ENCODE peak calls at places on chromosomes 7 and 10, in four cellular contexts. F is psoas muscle, Y is gastrocnemius medialis, E is OCI-LY7. W is an unnamed sample.
A peak's percentile ranks its signal among the peaks of the same experiment; 100 is the strongest.

GRCh38 chr10:124734311-124735166 is 9.6 kb downstream of the FAM53B start:
- DNase-seq in F (peak; percentile 53), Y (no peak), E (no peak), W (no peak)

GRCh38 chr7:95059842-95060313 is 152.5 kb downstream of the PPP1R9A start:
- DNase-seq in F (no peak), Y (no peak), E (no peak), W (peak; percentile 28)

GRCh38 chr7:158458096-158458495 is 129.5 kb downstream of the PTPRN2 start:
- DNase-seq in F (no peak), Y (no peak), E (no peak), W (no peak)

GRCh38 chr10:109894516-109894915 is 28.8 kb downstream of the XPNPEP1 start:
- DNase-seq in F (peak; percentile 92), Y (peak; percentile 83), E (no peak), W (peak; percentile 78)

GRCh38 chr10:61078542-61078941 is 134.6 kb upstream of the RHOBTB1 start:
- DNase-seq in F (no peak), Y (no peak), E (no peak), W (no peak)

GRCh38 chr10:71243756-71244637 is 31.6 kb downstream of the UNC5B start:
- DNase-seq in F (no peak), Y (no peak), E (no peak), W (peak; percentile 41)

GRCh38 chr10:120998782-120999285 is 147.7 kb downstream of the WDR11 start:
- DNase-seq in F (no peak), Y (no peak), E (no peak), W (no peak)

GRCh38 chr7:136057509-136057908 is 80.3 kb upstream of the MTPN start:
- DNase-seq in F (no peak), Y (no peak), E (no peak), W (no peak)

GRCh38 chr10:126012485-126012884 is 116.1 kb downstream of the FANK1 start:
- DNase-seq in F (no peak), Y (no peak), E (no peak), W (no peak)

GRCh38 chr7:155692317-155692716 is 47.9 kb downstream of the RBM33 start:
- DNase-seq in F (no peak), Y (no peak), E (no peak), W (no peak)

GRCh38 chr10:132418520-132419416 is 21.8 kb downstream of the PWWP2B start:
- DNase-seq in F (peak; percentile 79), Y (peak; percentile 59), E (peak; percentile 48), W (no peak)

DNA sequence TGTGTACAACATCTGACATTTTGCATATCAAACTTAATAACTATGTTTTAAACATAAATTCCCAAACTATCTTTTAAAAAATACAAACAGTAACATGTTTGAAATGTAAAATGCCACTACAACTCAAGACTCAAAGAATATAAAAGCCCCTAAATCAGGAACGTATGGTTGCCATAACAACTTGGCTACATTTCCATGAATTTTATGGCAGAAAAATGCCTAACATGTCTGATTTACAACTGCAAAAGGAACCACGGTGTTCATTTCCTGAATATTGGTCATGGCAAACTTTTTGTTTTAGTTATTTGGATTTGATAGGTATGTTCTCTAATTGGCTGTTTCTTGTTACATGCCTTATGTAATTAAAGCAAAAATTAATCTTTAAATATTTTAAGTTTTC is 2.0 kb downstream of the SOSTDC1 start:
- DNase-seq in F (no peak), Y (no peak), E (no peak), W (no peak)
- H3K4me3 ChIP-seq in F (no peak overlapping the region), Y (no peak overlapping the region), E (no peak overlapping the region), W (no peak overlapping the region)

GRCh38 chr7:130894146-130895005 is 160.4 kb upstream of the KLF14 start:
- DNase-seq in F (peak; percentile 96), Y (peak; percentile 96), E (no peak), W (peak; percentile 82)

GRCh38 chr7:130896898-130897514 is 163.0 kb upstream of the KLF14 start:
- DNase-seq in F (peak; percentile 89), Y (no peak), E (peak; percentile 72), W (peak; percentile 79)

GRCh38 chr7:130893441-130893894 is 159.5 kb upstream of the KLF14 start:
- DNase-seq in F (no peak), Y (peak; percentile 67), E (no peak), W (no peak)

GRCh38 chr7:130896051-130896881 is 162.3 kb upstream of the KLF14 start:
- DNase-seq in F (no peak), Y (no peak), E (no peak), W (no peak)

GRCh38 chr7:130895006-130895750 is 161.2 kb upstream of the KLF14 start:
- DNase-seq in F (no peak), Y (no peak), E (no peak), W (no peak)
- H3K4me1 ChIP-seq in F (peaks cover 89% of the 10 kb centered on the region), Y (peaks cover 91% of the 10 kb centered on the region), E (peaks cover 32% of the 10 kb centered on the region), W (peaks cover 49% of the 10 kb centered on the region)

GRCh38 chr7:100429637-100430449 is at the start of gene MEPCE:
- DNase-seq in F (peak; percentile 99), Y (peak; percentile 91), E (peak; percentile 96), W (peak; percentile 98)

GRCh38 chr7:100432053-100432452 is 2.4 kb downstream of the MEPCE start:
- DNase-seq in F (no peak), Y (no peak), E (no peak), W (no peak)

GRCh38 chr7:100430450-100431285 is 1.0 kb downstream of the MEPCE start:
- DNase-seq in F (peak; percentile 66), Y (no peak), E (no peak), W (peak; percentile 31)

GRCh38 chr7:100432621-100433275 is 3.1 kb downstream of the MEPCE start:
- DNase-seq in F (no peak), Y (no peak), E (no peak), W (no peak)

GRCh38 chr7:100431286-100431735 is 1.7 kb downstream of the MEPCE start:
- DNase-seq in F (no peak), Y (no peak), E (no peak), W (no peak)
- H3K4me3 ChIP-seq in F (peak overlapping the region; percentile 97), Y (peak overlapping the region; percentile 88), E (peak overlapping the region; percentile 91), W (peak overlapping the region; percentile 85)

GRCh38 chr7:17369686-17370426 is 71.4 kb downstream of the AHR start:
- DNase-seq in F (no peak), Y (no peak), E (no peak), W (no peak)

GRCh38 chr7:17368856-17369520 is 70.5 kb downstream of the AHR start:
- DNase-seq in F (no peak), Y (no peak), E (no peak), W (no peak)

GRCh38 chr7:17371656-17372524 is 73.4 kb downstream of the AHR start:
- DNase-seq in F (no peak), Y (no peak), E (no peak), W (no peak)

GRCh38 chr7:17374157-17374556 is 75.7 kb downstream of the AHR start:
- DNase-seq in F (no peak), Y (no peak), E (no peak), W (no peak)

DNA sequence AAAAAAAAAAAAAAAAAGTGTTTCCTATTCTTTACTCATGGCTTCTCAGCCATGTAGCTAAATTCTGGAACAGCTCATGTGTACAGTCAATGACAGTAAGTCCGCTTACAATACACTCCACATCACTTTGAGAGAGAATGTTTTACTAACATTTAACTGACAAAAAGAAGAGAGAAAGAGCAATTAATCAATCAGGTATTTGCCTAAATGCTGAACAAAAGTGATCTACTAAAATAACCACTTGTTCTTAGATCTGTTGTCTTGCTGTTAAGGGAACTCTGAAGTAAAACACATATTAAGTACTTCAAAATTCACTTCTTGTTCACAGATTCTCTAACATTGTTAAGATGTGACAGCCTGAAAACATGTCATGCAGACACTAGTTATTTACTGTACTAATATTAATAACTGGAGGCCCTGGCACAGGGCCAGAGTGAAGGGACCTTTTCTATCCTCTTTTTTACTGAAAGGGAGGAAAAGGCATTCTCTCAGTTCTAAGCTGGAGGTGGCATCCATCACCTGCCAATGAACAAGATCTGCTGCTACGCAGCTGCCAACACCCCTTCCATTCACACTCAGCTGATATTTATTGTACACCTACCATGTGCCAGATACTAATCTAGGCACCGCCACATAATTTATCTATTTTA is 72.6 kb downstream of the AHR start:
- DNase-seq in F (no peak), Y (no peak), E (no peak), W (no peak)
- H3K4me1 ChIP-seq in F (no peaks in the 10 kb centered on the region), Y (no peaks in the 10 kb centered on the region), E (no peaks in the 10 kb centered on the region), W (peaks cover 36% of the 10 kb centered on the region)

W was measured in heart left ventricle.